ENCODE peak calls at places on chromosomes 1 and 21, in five cellular contexts. One of them, this sample, is unnamed.

GRCh38 chr1:189141056-189141455 is 1336.6 kb downstream of the BRINP3 start:
- DNase-seq in activated CD4-positive, alpha-beta T cell treated with anti-CD3 and anti-CD28 coated beads for 24 hours: no peak
- DNase-seq in stimulated activated CD4-positive, alpha-beta T cell treated with anti-CD3 and anti-CD28 coated beads, Interleukin-2, amount 100 ng/mL, for 4 hours: no peak
- DNase-seq in stomach: no peak
- DNase-seq in GM03348: no peak
- DNase-seq in this sample: no peak

GRCh38 chr1:166164995-166165660 is 1.7 kb downstream of the FAM78B start:
- DNase-seq in activated CD4-positive, alpha-beta T cell treated with anti-CD3 and anti-CD28 coated beads for 24 hours: no peak
- DNase-seq in stimulated activated CD4-positive, alpha-beta T cell treated with anti-CD3 and anti-CD28 coated beads, Interleukin-2, amount 100 ng/mL, for 4 hours: no peak
- DNase-seq in stomach: peak
- DNase-seq in GM03348: peak
- DNase-seq in this sample: peak

GRCh38 chr1:238664139-238664538 is 722.2 kb upstream of the CHRM3 start:
- DNase-seq in activated CD4-positive, alpha-beta T cell treated with anti-CD3 and anti-CD28 coated beads for 24 hours: no peak
- DNase-seq in stimulated activated CD4-positive, alpha-beta T cell treated with anti-CD3 and anti-CD28 coated beads, Interleukin-2, amount 100 ng/mL, for 4 hours: no peak
- DNase-seq in stomach: no peak
- DNase-seq in GM03348: no peak
- DNase-seq in this sample: no peak

GRCh38 chr21:44894687-44895302 is 21.3 kb upstream of the PTTG1IP start:
- DNase-seq in activated CD4-positive, alpha-beta T cell treated with anti-CD3 and anti-CD28 coated beads for 24 hours: no peak
- DNase-seq in stimulated activated CD4-positive, alpha-beta T cell treated with anti-CD3 and anti-CD28 coated beads, Interleukin-2, amount 100 ng/mL, for 4 hours: no peak
- DNase-seq in stomach: no peak
- DNase-seq in GM03348: no peak
- DNase-seq in this sample: no peak

GRCh38 chr1:44507490-44508396 is 102.7 kb downstream of the RNF220 start:
- DNase-seq in activated CD4-positive, alpha-beta T cell treated with anti-CD3 and anti-CD28 coated beads for 24 hours: no peak
- DNase-seq in stimulated activated CD4-positive, alpha-beta T cell treated with anti-CD3 and anti-CD28 coated beads, Interleukin-2, amount 100 ng/mL, for 4 hours: no peak
- DNase-seq in stomach: no peak
- DNase-seq in GM03348: no peak
- DNase-seq in this sample: no peak

GRCh38 chr1:16015960-16016901 is 1.6 kb downstream of the HSPB7 start:
- DNase-seq in activated CD4-positive, alpha-beta T cell treated with anti-CD3 and anti-CD28 coated beads for 24 hours: no peak
- DNase-seq in stimulated activated CD4-positive, alpha-beta T cell treated with anti-CD3 and anti-CD28 coated beads, Interleukin-2, amount 100 ng/mL, for 4 hours: no peak
- DNase-seq in stomach: no peak
- DNase-seq in GM03348: no peak
- DNase-seq in this sample: no peak

GRCh38 chr1:232854786-232855185 is 49.6 kb downstream of the MAP10 start:
- DNase-seq in activated CD4-positive, alpha-beta T cell treated with anti-CD3 and anti-CD28 coated beads for 24 hours: no peak
- DNase-seq in stimulated activated CD4-positive, alpha-beta T cell treated with anti-CD3 and anti-CD28 coated beads, Interleukin-2, amount 100 ng/mL, for 4 hours: no peak
- DNase-seq in stomach: no peak
- DNase-seq in GM03348: no peak
- DNase-seq in this sample: no peak

GRCh38 chr1:51648180-51649109 is 31.6 kb downstream of the OSBPL9 start:
- DNase-seq in activated CD4-positive, alpha-beta T cell treated with anti-CD3 and anti-CD28 coated beads for 24 hours: no peak
- DNase-seq in stimulated activated CD4-positive, alpha-beta T cell treated with anti-CD3 and anti-CD28 coated beads, Interleukin-2, amount 100 ng/mL, for 4 hours: no peak
- DNase-seq in stomach: no peak
- DNase-seq in GM03348: peak
- DNase-seq in this sample: no peak

GRCh38 chr1:44515416-44515815 is 110.4 kb downstream of the RNF220 start:
- DNase-seq in activated CD4-positive, alpha-beta T cell treated with anti-CD3 and anti-CD28 coated beads for 24 hours: no peak
- DNase-seq in stimulated activated CD4-positive, alpha-beta T cell treated with anti-CD3 and anti-CD28 coated beads, Interleukin-2, amount 100 ng/mL, for 4 hours: no peak
- DNase-seq in stomach: no peak
- DNase-seq in GM03348: no peak
- DNase-seq in this sample: no peak

GRCh38 chr1:33434363-33434750 is 3.5 kb upstream of the PHC2 start:
- DNase-seq in activated CD4-positive, alpha-beta T cell treated with anti-CD3 and anti-CD28 coated beads for 24 hours: no peak
- DNase-seq in stimulated activated CD4-positive, alpha-beta T cell treated with anti-CD3 and anti-CD28 coated beads, Interleukin-2, amount 100 ng/mL, for 4 hours: no peak
- DNase-seq in stomach: no peak
- DNase-seq in GM03348: no peak
- DNase-seq in this sample: no peak

GRCh38 chr1:153771841-153772593 is 3.2 kb upstream of the SLC27A3 start:
- DNase-seq in activated CD4-positive, alpha-beta T cell treated with anti-CD3 and anti-CD28 coated beads for 24 hours: no peak
- DNase-seq in stimulated activated CD4-positive, alpha-beta T cell treated with anti-CD3 and anti-CD28 coated beads, Interleukin-2, amount 100 ng/mL, for 4 hours: no peak
- DNase-seq in stomach: no peak
- DNase-seq in GM03348: no peak
- DNase-seq in this sample: no peak

GRCh38 chr1:89894210-89894668 is 73.4 kb downstream of the LRRC8D start:
- DNase-seq in activated CD4-positive, alpha-beta T cell treated with anti-CD3 and anti-CD28 coated beads for 24 hours: no peak
- DNase-seq in stimulated activated CD4-positive, alpha-beta T cell treated with anti-CD3 and anti-CD28 coated beads, Interleukin-2, amount 100 ng/mL, for 4 hours: no peak
- DNase-seq in stomach: no peak
- DNase-seq in GM03348: peak
- DNase-seq in this sample: no peak

GRCh38 chr1:212247179-212247721 is 38.0 kb upstream of the PPP2R5A start:
- DNase-seq in activated CD4-positive, alpha-beta T cell treated with anti-CD3 and anti-CD28 coated beads for 24 hours: no peak
- DNase-seq in stimulated activated CD4-positive, alpha-beta T cell treated with anti-CD3 and anti-CD28 coated beads, Interleukin-2, amount 100 ng/mL, for 4 hours: no peak
- DNase-seq in stomach: no peak
- DNase-seq in GM03348: no peak
- DNase-seq in this sample: no peak

GRCh38 chr1:40385437-40386310 is 12.1 kb downstream of the SMAP2 start:
- DNase-seq in activated CD4-positive, alpha-beta T cell treated with anti-CD3 and anti-CD28 coated beads for 24 hours: no peak
- DNase-seq in stimulated activated CD4-positive, alpha-beta T cell treated with anti-CD3 and anti-CD28 coated beads, Interleukin-2, amount 100 ng/mL, for 4 hours: peak
- DNase-seq in stomach: no peak
- DNase-seq in GM03348: no peak
- DNase-seq in this sample: no peak

GRCh38 chr1:204576422-204576821 is 60.2 kb downstream of the MDM4 start:
- DNase-seq in activated CD4-positive, alpha-beta T cell treated with anti-CD3 and anti-CD28 coated beads for 24 hours: no peak
- DNase-seq in stimulated activated CD4-positive, alpha-beta T cell treated with anti-CD3 and anti-CD28 coated beads, Interleukin-2, amount 100 ng/mL, for 4 hours: no peak
- DNase-seq in stomach: no peak
- DNase-seq in GM03348: no peak
- DNase-seq in this sample: no peak

GRCh38 chr1:91894036-91894761 is 8.2 kb upstream of the TGFBR3 start:
- DNase-seq in activated CD4-positive, alpha-beta T cell treated with anti-CD3 and anti-CD28 coated beads for 24 hours: no peak
- DNase-seq in stimulated activated CD4-positive, alpha-beta T cell treated with anti-CD3 and anti-CD28 coated beads, Interleukin-2, amount 100 ng/mL, for 4 hours: no peak
- DNase-seq in stomach: no peak
- DNase-seq in GM03348: peak
- DNase-seq in this sample: no peak

GRCh38 chr1:86825294-86825693 is 88.6 kb downstream of the SELENOF start:
- DNase-seq in activated CD4-positive, alpha-beta T cell treated with anti-CD3 and anti-CD28 coated beads for 24 hours: no peak
- DNase-seq in stimulated activated CD4-positive, alpha-beta T cell treated with anti-CD3 and anti-CD28 coated beads, Interleukin-2, amount 100 ng/mL, for 4 hours: no peak
- DNase-seq in stomach: no peak
- DNase-seq in GM03348: peak
- DNase-seq in this sample: no peak

GRCh38 chr1:227946624-227947424 is 908 bp downstream of the WNT9A start:
- DNase-seq in activated CD4-positive, alpha-beta T cell treated with anti-CD3 and anti-CD28 coated beads for 24 hours: peak
- DNase-seq in stimulated activated CD4-positive, alpha-beta T cell treated with anti-CD3 and anti-CD28 coated beads, Interleukin-2, amount 100 ng/mL, for 4 hours: no peak
- DNase-seq in stomach: peak
- DNase-seq in GM03348: peak
- DNase-seq in this sample: peak

GRCh38 chr1:41021526-41022308 is at the start of gene SLFNL1:
- DNase-seq in activated CD4-positive, alpha-beta T cell treated with anti-CD3 and anti-CD28 coated beads for 24 hours: no peak
- DNase-seq in stimulated activated CD4-positive, alpha-beta T cell treated with anti-CD3 and anti-CD28 coated beads, Interleukin-2, amount 100 ng/mL, for 4 hours: no peak
- DNase-seq in stomach: no peak
- DNase-seq in GM03348: peak
- DNase-seq in this sample: no peak

GRCh38 chr1:201059871-201060555 is 36.5 kb upstream of the KIF21B start:
- DNase-seq in activated CD4-positive, alpha-beta T cell treated with anti-CD3 and anti-CD28 coated beads for 24 hours: no peak
- DNase-seq in stimulated activated CD4-positive, alpha-beta T cell treated with anti-CD3 and anti-CD28 coated beads, Interleukin-2, amount 100 ng/mL, for 4 hours: no peak
- DNase-seq in stomach: peak
- DNase-seq in GM03348: no peak
- DNase-seq in this sample: no peak

GRCh38 chr1:72281637-72282270 is 585 bp downstream of the NEGR1 start:
- DNase-seq in activated CD4-positive, alpha-beta T cell treated with anti-CD3 and anti-CD28 coated beads for 24 hours: no peak
- DNase-seq in stimulated activated CD4-positive, alpha-beta T cell treated with anti-CD3 and anti-CD28 coated beads, Interleukin-2, amount 100 ng/mL, for 4 hours: no peak
- DNase-seq in stomach: no peak
- DNase-seq in GM03348: no peak
- DNase-seq in this sample: no peak

GRCh38 chr21:40067751-40068150 is 200.5 kb downstream of the PCP4 start:
- DNase-seq in activated CD4-positive, alpha-beta T cell treated with anti-CD3 and anti-CD28 coated beads for 24 hours: no peak
- DNase-seq in stimulated activated CD4-positive, alpha-beta T cell treated with anti-CD3 and anti-CD28 coated beads, Interleukin-2, amount 100 ng/mL, for 4 hours: no peak
- DNase-seq in stomach: no peak
- DNase-seq in GM03348: no peak
- DNase-seq in this sample: no peak

GRCh38 chr1:200869753-200870391 is 2.9 kb upstream of the GPR25 start:
- DNase-seq in activated CD4-positive, alpha-beta T cell treated with anti-CD3 and anti-CD28 coated beads for 24 hours: no peak
- DNase-seq in stimulated activated CD4-positive, alpha-beta T cell treated with anti-CD3 and anti-CD28 coated beads, Interleukin-2, amount 100 ng/mL, for 4 hours: no peak
- DNase-seq in stomach: no peak
- DNase-seq in GM03348: no peak
- DNase-seq in this sample: no peak

GRCh38 chr1:221888801-221889200 is 146.9 kb upstream of the DUSP10 start:
- DNase-seq in activated CD4-positive, alpha-beta T cell treated with anti-CD3 and anti-CD28 coated beads for 24 hours: no peak
- DNase-seq in stimulated activated CD4-positive, alpha-beta T cell treated with anti-CD3 and anti-CD28 coated beads, Interleukin-2, amount 100 ng/mL, for 4 hours: no peak
- DNase-seq in stomach: no peak
- DNase-seq in GM03348: no peak
- DNase-seq in this sample: no peak

GRCh38 chr21:41641821-41642368 is 125.0 kb downstream of the RIPK4 start:
- DNase-seq in activated CD4-positive, alpha-beta T cell treated with anti-CD3 and anti-CD28 coated beads for 24 hours: no peak
- DNase-seq in stimulated activated CD4-positive, alpha-beta T cell treated with anti-CD3 and anti-CD28 coated beads, Interleukin-2, amount 100 ng/mL, for 4 hours: no peak
- DNase-seq in stomach: no peak
- DNase-seq in GM03348: peak
- DNase-seq in this sample: no peak

GRCh38 chr1:245663841-245664240 is 509.1 kb downstream of the KIF26B start:
- DNase-seq in activated CD4-positive, alpha-beta T cell treated with anti-CD3 and anti-CD28 coated beads for 24 hours: no peak
- DNase-seq in stimulated activated CD4-positive, alpha-beta T cell treated with anti-CD3 and anti-CD28 coated beads, Interleukin-2, amount 100 ng/mL, for 4 hours: no peak
- DNase-seq in stomach: no peak
- DNase-seq in GM03348: no peak
- DNase-seq in this sample: no peak

GRCh38 chr1:170533331-170533730 is 1.4 kb downstream of the GORAB start:
- DNase-seq in activated CD4-positive, alpha-beta T cell treated with anti-CD3 and anti-CD28 coated beads for 24 hours: no peak
- DNase-seq in stimulated activated CD4-positive, alpha-beta T cell treated with anti-CD3 and anti-CD28 coated beads, Interleukin-2, amount 100 ng/mL, for 4 hours: no peak
- DNase-seq in stomach: no peak
- DNase-seq in GM03348: peak
- DNase-seq in this sample: no peak

GRCh38 chr1:160416369-160416768 is 16.0 kb downstream of the VANGL2 start:
- DNase-seq in activated CD4-positive, alpha-beta T cell treated with anti-CD3 and anti-CD28 coated beads for 24 hours: no peak
- DNase-seq in stimulated activated CD4-positive, alpha-beta T cell treated with anti-CD3 and anti-CD28 coated beads, Interleukin-2, amount 100 ng/mL, for 4 hours: no peak
- DNase-seq in stomach: no peak
- DNase-seq in GM03348: peak
- DNase-seq in this sample: no peak

GRCh38 chr1:209805341-209805781 is 581 bp downstream of the IRF6 start:
- DNase-seq in activated CD4-positive, alpha-beta T cell treated with anti-CD3 and anti-CD28 coated beads for 24 hours: no peak
- DNase-seq in stimulated activated CD4-positive, alpha-beta T cell treated with anti-CD3 and anti-CD28 coated beads, Interleukin-2, amount 100 ng/mL, for 4 hours: no peak
- DNase-seq in stomach: peak
- DNase-seq in GM03348: no peak
- DNase-seq in this sample: no peak

GRCh38 chr1:195568389-195568788 is 1039.9 kb downstream of the KCNT2 start:
- DNase-seq in activated CD4-positive, alpha-beta T cell treated with anti-CD3 and anti-CD28 coated beads for 24 hours: no peak
- DNase-seq in stimulated activated CD4-positive, alpha-beta T cell treated with anti-CD3 and anti-CD28 coated beads, Interleukin-2, amount 100 ng/mL, for 4 hours: no peak
- DNase-seq in stomach: no peak
- DNase-seq in GM03348: no peak
- DNase-seq in this sample: no peak

GRCh38 chr1:152442765-152443164 is 28.7 kb upstream of the CRNN start:
- DNase-seq in activated CD4-positive, alpha-beta T cell treated with anti-CD3 and anti-CD28 coated beads for 24 hours: no peak
- DNase-seq in stimulated activated CD4-positive, alpha-beta T cell treated with anti-CD3 and anti-CD28 coated beads, Interleukin-2, amount 100 ng/mL, for 4 hours: no peak
- DNase-seq in stomach: no peak
- DNase-seq in GM03348: no peak
- DNase-seq in this sample: no peak